ENCODE peak calls at places on chromosomes 2 and 18, in four cellular contexts. Q is EL, D is RPMI7951, E is AG08395. K is an unnamed sample.

GRCh38 chr2:83017366-83018090 is 1441.6 kb downstream of the SUCLG1 start:
- DNase-seq in Q (peak), E (no peak), D (no peak), K (peak)

GRCh38 chr2:75547345-75548035 is 13.2 kb downstream of the EVA1A start:
- DNase-seq in Q (peak), E (no peak), D (peak), K (peak)

GRCh38 chr2:189171956-189172609 is 7.5 kb downstream of the COL5A2 start:
- DNase-seq in D (no peak), E (no peak), Q (no peak), K (no peak)

GRCh38 chr2:171226471-171226870 is 65.8 kb upstream of the TLK1 start:
- DNase-seq in E (no peak), Q (no peak), D (no peak), K (no peak)

GRCh38 chr2:9720352-9721093 is 89.7 kb upstream of the YWHAQ start:
- DNase-seq in E (no peak), D (no peak), Q (no peak), K (no peak)

GRCh38 chr2:58634653-58635347 is 393.7 kb upstream of the FANCL start:
- DNase-seq in Q (peak), E (no peak), D (no peak), K (no peak)

GRCh38 chr2:239184179-239184578 is 216.6 kb downstream of the HDAC4 start:
- DNase-seq in E (no peak), Q (no peak), D (no peak), K (no peak)

GRCh38 chr2:15337996-15338666 is 223.0 kb downstream of the NBAS start:
- DNase-seq in E (no peak), Q (no peak), D (no peak), K (no peak)

GRCh38 chr18:41326311-41326710 is 628.7 kb upstream of the PIK3C3 start:
- DNase-seq in E (peak), Q (no peak), D (peak), K (no peak)

GRCh38 chr2:121454549-121455090 is 76.1 kb upstream of the RNU4ATAC start:
- DNase-seq in D (no peak), Q (no peak), E (peak), K (no peak)

GRCh38 chr2:85983766-85984165 is 95.0 kb upstream of the ST3GAL5 start:
- DNase-seq in D (no peak), Q (no peak), E (no peak), K (no peak)

GRCh38 chr2:25521665-25522387 is 151.6 kb downstream of the DTNB start:
- DNase-seq in E (peak), D (peak), Q (peak), K (peak)

GRCh38 chr2:230054079-230054478 is 14.6 kb downstream of the SLC16A14 start:
- DNase-seq in Q (peak), E (peak), D (peak), K (peak)

GRCh38 chr2:64652231-64653173 is 1.2 kb downstream of the SERTAD2 start:
- DNase-seq in Q (peak), E (peak), D (peak), K (peak)